ENCODE peak calls at places on chromosomes 1 and 21, in five cellular contexts. W is IMR-90, R is SK-N-SH, I is K562, L is GM12878. O is an unnamed sample.
A peak's percentile ranks its signal among the peaks of the same experiment; 100 is the strongest.

GRCh38 chr1:36092166-36092797 is 3.6 kb downstream of the ADPRS start:
- DNase-seq in R (no peak), W (no peak), I (no peak), L (no peak), O (no peak)

GRCh38 chr1:182633657-182634281 is 29.6 kb upstream of the RGS16 start:
- DNase-seq in I (no peak), W (no peak), R (peak; percentile 52), L (no peak), O (no peak)

GRCh38 chr1:243642936-243643335 is 207.1 kb downstream of the AKT3 start:
- DNase-seq in I (no peak), W (peak; percentile 78), R (no peak), L (no peak), O (peak; percentile 21)

GRCh38 chr1:180912801-180913616 is at the start of gene KIAA1614:
- DNase-seq in W (peak; percentile 39), I (no peak), L (no peak), R (peak; percentile 76), O (no peak)

GRCh38 chr1:10943991-10944730 is 68.3 kb upstream of the TARDBP start:
- DNase-seq in L (no peak), R (peak; percentile 74), I (peak; percentile 44), W (no peak), O (no peak)

GRCh38 chr1:7343917-7344316 is 427.2 kb upstream of the VAMP3 start:
- DNase-seq in W (no peak), R (no peak), L (no peak), I (no peak), O (no peak)

GRCh38 chr1:197141556-197141955 is 4.9 kb downstream of the ASPM start:
- DNase-seq in I (no peak), L (no peak), W (no peak), R (no peak), O (no peak)

GRCh38 chr1:186738896-186739295 is 58.7 kb upstream of the PTGS2 start:
- DNase-seq in I (no peak), L (no peak), R (no peak), W (no peak), O (no peak)

GRCh38 chr1:227470688-227471087 is 92.7 kb upstream of the ZNF678 start:
- DNase-seq in L (no peak), R (no peak), W (no peak), I (no peak), O (no peak)

GRCh38 chr1:42690477-42691156 is 8.4 kb downstream of the YBX1 start:
- DNase-seq in W (peak; percentile 14), L (no peak), R (no peak), I (no peak), O (no peak)

GRCh38 chr1:43251024-43251423 is 18.8 kb upstream of the TMEM125 start:
- DNase-seq in R (no peak), I (no peak), W (no peak), L (no peak), O (no peak)

GRCh38 chr1:244952940-244953339 is 88.6 kb upstream of the HNRNPU start:
- DNase-seq in R (no peak), I (no peak), W (no peak), L (no peak), O (peak; percentile 90)

GRCh38 chr1:22447581-22448215 is 4.0 kb upstream of the ZBTB40 start:
- DNase-seq in R (peak; percentile 50), L (no peak), I (no peak), W (peak; percentile 78), O (peak; percentile 16)

GRCh38 chr21:35219291-35219690 is 170.2 kb upstream of the RUNX1 start:
- DNase-seq in L (no peak), R (no peak), W (no peak), I (no peak), O (no peak)

GRCh38 chr1:24357011-24357410 is 37.9 kb downstream of the GRHL3 start:
- DNase-seq in W (no peak), R (no peak), I (no peak), L (no peak), O (no peak)

GRCh38 chr1:5913078-5913845 is 79.0 kb downstream of the NPHP4 start:
- DNase-seq in I (no peak), W (peak; percentile 34), L (no peak), R (no peak), O (no peak)

GRCh38 chr21:38159355-38159754 is 97.4 kb upstream of the KCNJ15 start:
- DNase-seq in W (peak; percentile 84), I (peak; percentile 86), L (peak; percentile 19), R (peak; percentile 57), O (peak; percentile 59)

GRCh38 chr1:31102501-31102950 is 37.0 kb upstream of the PUM1 start:
- DNase-seq in L (no peak), R (peak; percentile 28), I (no peak), W (peak; percentile 69), O (peak; percentile 28)

GRCh38 chr1:41109316-41110263 is 88.1 kb upstream of the SLFNL1 start:
- DNase-seq in L (no peak), W (peak; percentile 95), R (no peak), I (peak; percentile 44), O (peak; percentile 74)

GRCh38 chr1:178632619-178633018 is 92.4 kb upstream of the RALGPS2 start:
- DNase-seq in I (no peak), L (no peak), R (no peak), W (peak; percentile 72), O (no peak)

GRCh38 chr1:241849345-241849695 is 1.3 kb downstream of the EXO1 start:
- DNase-seq in R (peak; percentile 30), L (no peak), W (no peak), I (no peak), O (no peak)

GRCh38 chr1:31984419-31985347 is 29.0 kb upstream of the KHDRBS1 start:
- DNase-seq in R (no peak), W (peak; percentile 63), I (no peak), L (no peak), O (no peak)

GRCh38 chr1:237864338-237865244 is 26.1 kb downstream of the ZP4 start:
- DNase-seq in L (peak; percentile 5), R (peak; percentile 81), W (no peak), I (peak; percentile 66), O (peak; percentile 43)

GRCh38 chr21:44761011-44761729 is 40.5 kb downstream of the UBE2G2 start:
- DNase-seq in I (peak; percentile 76), R (no peak), L (no peak), W (no peak), O (peak; percentile 25)

GRCh38 chr1:12228979-12229378 is 851 bp upstream of the VPS13D start:
- DNase-seq in R (no peak), W (no peak), I (peak; percentile 62), L (no peak), O (no peak)

GRCh38 chr1:160400646-160401486 is 502 bp downstream of the VANGL2 start:
- DNase-seq in W (no peak), L (no peak), I (peak; percentile 38), R (peak; percentile 86), O (no peak)

GRCh38 chr1:160107512-160107911 is 8.0 kb upstream of the ATP1A2 start:
- DNase-seq in W (no peak), L (no peak), R (no peak), I (no peak), O (no peak)

GRCh38 chr1:65527672-65528071 is 107.2 kb downstream of the LEPR start:
- DNase-seq in L (no peak), R (peak; percentile 33), I (no peak), W (no peak), O (no peak)

GRCh38 chr1:41343790-41344679 is 17.2 kb upstream of the FOXO6 start:
- DNase-seq in R (no peak), L (peak; percentile 9), I (no peak), W (no peak), O (no peak)

GRCh38 chr1:62111084-62111483 is 83.6 kb upstream of the L1TD1 start:
- DNase-seq in L (no peak), W (no peak), R (no peak), I (no peak), O (no peak)

GRCh38 chr1:61491497-61491896 is 233.4 kb downstream of the TM2D1 start:
- DNase-seq in R (no peak), L (no peak), I (no peak), W (peak; percentile 0), O (no peak)

GRCh38 chr1:233295775-233296322 is 324 bp upstream of the PCNX2 start:
- DNase-seq in I (no peak), W (no peak), R (no peak), L (no peak), O (no peak)
- TF ChIP-seq RCOR1 in I (no peak), W (no peak), R (no peak), L (no peak), O (no peak)

GRCh38 chr1:2811526-2811905 is 10.0 kb upstream of the TTC34 start:
- DNase-seq in R (no peak), L (no peak), W (no peak), I (no peak), O (no peak)

GRCh38 chr1:2812939-2813653 is 11.6 kb upstream of the TTC34 start:
- DNase-seq in L (no peak), W (no peak), I (no peak), R (no peak), O (no peak)

GRCh38 chr1:2810899-2811525 is 9.5 kb upstream of the TTC34 start:
- DNase-seq in L (no peak), W (no peak), R (no peak), I (no peak), O (no peak)

GRCh38 chr1:2810281-2810680 is 8.8 kb upstream of the TTC34 start:
- DNase-seq in L (no peak), R (no peak), I (no peak), W (no peak), O (no peak)

GRCh38 chr1:2812136-2812535 is 10.6 kb upstream of the TTC34 start:
- DNase-seq in L (no peak), R (no peak), I (no peak), W (no peak), O (no peak)
- H3K9me3 ChIP-seq in L (no peaks in the 10 kb centered on the region), R (no peaks in the 10 kb centered on the region), I (no peaks in the 10 kb centered on the region), W (peaks cover 52% of the 10 kb centered on the region), O (no peaks in the 10 kb centered on the region)

DNA sequence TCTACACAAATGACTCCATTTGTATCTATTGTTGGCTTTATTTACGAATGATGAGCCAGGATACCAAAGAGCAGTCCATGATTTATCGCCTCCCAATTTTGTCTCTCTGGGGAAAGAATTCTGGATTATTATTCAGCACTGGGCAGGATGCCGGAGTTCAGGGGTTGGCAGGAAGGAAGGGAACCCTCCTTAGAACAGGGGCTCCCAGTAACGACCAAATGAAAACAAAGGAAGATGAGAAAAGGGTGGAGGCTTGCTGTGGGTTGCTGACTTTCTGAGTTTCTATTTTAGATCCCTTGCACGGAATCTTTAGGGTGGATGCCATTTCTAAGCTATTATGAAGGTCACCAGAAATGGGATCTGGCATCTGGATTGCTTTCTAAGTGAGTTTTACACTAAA is 231.3 kb upstream of the LYPLAL1 start:
- DNase-seq in W (no peak), L (no peak), I (no peak), R (no peak), O (no peak)
- TF ChIP-seq RCOR1 in W (no peak), L (no peak), I (no peak), R (no peak), O (no peak)

GRCh38 chr1:238950786-238951185 is 435.6 kb upstream of the CHRM3 start:
- DNase-seq in I (no peak), R (no peak), W (no peak), L (no peak), O (no peak)

GRCh38 chr1:238951809-238952208 is 434.6 kb upstream of the CHRM3 start:
- DNase-seq in I (no peak), R (peak; percentile 20), L (no peak), W (peak; percentile 33), O (peak; percentile 10)

GRCh38 chr1:238955934-238956333 is 430.4 kb upstream of the CHRM3 start:
- DNase-seq in I (no peak), L (no peak), R (peak; percentile 25), W (no peak), O (no peak)

GRCh38 chr1:238954865-238955264 is 431.5 kb upstream of the CHRM3 start:
- DNase-seq in R (no peak), I (no peak), L (no peak), W (no peak), O (no peak)

GRCh38 chr1:238953448-238953847 is 432.9 kb upstream of the CHRM3 start:
- DNase-seq in I (no peak), W (no peak), L (no peak), R (no peak), O (no peak)
- H3K9me3 ChIP-seq in I (no peaks in the 10 kb centered on the region), W (no peaks in the 10 kb centered on the region), L (no peaks in the 10 kb centered on the region), R (no peaks in the 10 kb centered on the region), O (no peaks in the 10 kb centered on the region)

O was measured in A549.